ENCODE peak calls at places on chromosomes 5 and 9, in six cellular contexts. N is sigmoid colon, X is heart left ventricle, L is fibroblast of mammary gland, J is IMR-90, T is PC-3. U is an unnamed sample.

GRCh38 chr9:100595391-100596199 is 17.7 kb downstream of the CAVIN4 start:
- DNase-seq in N (no peak), L (peak), T (peak), J (peak), X (no peak), U (peak)

GRCh38 chr5:58149345-58149744 is 310.5 kb downstream of the PLK2 start:
- DNase-seq in N (no peak), J (peak), X (no peak), L (peak), T (peak), U (no peak)

GRCh38 chr5:140344683-140345423 is 1.6 kb downstream of the HBEGF start:
- DNase-seq in N (no peak), J (peak), X (no peak), L (peak), T (peak), U (peak)

GRCh38 chr5:180378412-180379344 is 25.5 kb upstream of the GFPT2 start:
- DNase-seq in T (no peak), L (no peak), X (no peak), N (no peak), J (no peak), U (no peak)

GRCh38 chr5:143887302-143887638 is 75.3 kb downstream of the HMHB1 start:
- DNase-seq in X (peak), T (peak), J (peak), L (peak), N (no peak), U (peak)

GRCh38 chr5:4653475-4653874 is 486.7 kb upstream of the ADAMTS16 start:
- DNase-seq in T (no peak), X (no peak), N (no peak), L (no peak), J (no peak), U (no peak)

GRCh38 chr9:4933177-4933576 is 51.9 kb upstream of the JAK2 start:
- DNase-seq in T (peak), N (no peak), L (peak), J (no peak), X (peak), U (peak)

GRCh38 chr9:134289241-134289875 is 36.9 kb upstream of the RXRA start:
- DNase-seq in X (no peak), J (no peak), N (no peak), L (no peak), T (no peak), U (no peak)

GRCh38 chr9:77271023-77271690 is 93.8 kb downstream of the VPS13A start:
- DNase-seq in J (no peak), T (no peak), X (no peak), L (no peak), N (no peak), U (no peak)

GRCh38 chr9:98806394-98807069 is 938 bp upstream of the GALNT12 start:
- DNase-seq in J (peak), N (peak), T (peak), L (peak), X (no peak), U (no peak)
- H3K4me3 ChIP-seq in J (no peak), N (peak), T (peak), L (no peak), X (no peak), U (no peak)

DNA sequence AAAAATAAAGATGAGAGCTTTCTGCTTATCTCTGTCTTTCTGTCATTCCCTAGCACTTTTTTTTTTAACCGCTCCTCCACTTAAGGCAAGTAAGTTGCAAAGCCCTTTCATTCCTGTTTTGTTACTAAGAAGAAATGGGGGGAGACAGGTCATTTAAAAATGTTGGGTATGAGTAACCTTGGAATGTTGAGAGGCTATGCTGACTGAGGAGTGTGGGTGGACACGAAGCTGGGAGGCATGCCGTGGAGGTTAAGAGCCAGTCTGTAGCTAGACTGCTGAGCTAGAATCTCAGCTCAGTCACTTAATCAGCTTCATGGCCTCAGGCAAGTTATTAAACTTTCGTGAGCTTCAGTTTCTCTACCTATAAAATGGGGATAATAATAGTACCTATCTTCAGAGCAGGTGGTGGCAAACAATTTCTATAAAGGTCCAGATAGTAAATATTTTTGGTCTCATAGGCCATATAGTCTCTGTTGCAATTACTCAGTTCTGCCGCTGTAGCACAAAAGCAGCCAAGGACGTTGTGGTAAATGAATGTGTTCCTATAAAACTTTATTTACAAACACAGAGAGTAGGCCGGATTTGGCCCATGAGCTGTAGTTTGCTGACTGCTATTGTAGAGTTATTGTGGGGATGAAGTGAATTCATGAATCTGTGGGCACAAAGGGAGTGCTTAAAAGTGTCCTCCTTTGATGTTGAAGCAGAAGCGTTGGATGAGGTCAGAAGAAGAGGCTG is 220.0 kb downstream of the GABBR2 start:
- DNase-seq in J (peak), T (peak), N (no peak), X (no peak), L (peak), U (peak)
- TF ChIP-seq CTCF in J (peak), T (peak), N (no peak), X (no peak), L (peak), U (no peak)

GRCh38 chr5:171315925-171316257 is 6.8 kb downstream of the TLX3 start:
- DNase-seq in J (no peak), L (no peak), T (no peak), N (no peak), X (no peak), U (no peak)
- H3K4me3 ChIP-seq in J (no peak), L (no peak), T (no peak), N (no peak), X (peak), U (no peak)

DNA sequence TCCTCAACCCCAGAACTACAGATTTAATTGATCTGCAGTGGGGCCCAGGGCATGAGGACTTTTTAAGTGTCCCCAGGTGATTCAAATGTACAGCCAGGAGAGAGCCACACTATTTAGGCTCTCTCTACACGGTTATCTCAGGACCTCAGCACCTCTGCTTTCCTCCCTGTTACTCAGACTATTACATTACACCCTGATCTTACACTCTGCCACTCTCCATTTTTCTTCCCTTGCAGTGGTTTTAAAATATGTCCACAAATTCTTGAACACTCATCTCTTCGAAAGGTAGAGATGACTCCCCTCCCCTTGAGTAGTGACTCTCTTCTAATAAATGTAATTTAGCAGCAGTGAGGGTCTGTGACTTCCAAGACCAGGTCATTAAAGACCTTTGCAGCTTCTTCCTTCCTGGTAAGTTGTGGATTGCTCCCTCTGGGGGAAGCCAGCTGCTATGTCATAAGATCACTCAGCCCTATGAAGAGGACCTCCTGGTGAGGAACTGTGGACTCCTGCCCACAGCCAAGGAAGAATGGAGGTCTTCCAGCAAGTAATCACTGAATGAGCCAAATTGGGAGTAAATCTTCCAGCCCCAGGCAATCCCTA is 87.5 kb upstream of the SSBP2 start:
- DNase-seq in J (peak), N (no peak), X (no peak), T (peak), L (peak), U (no peak)
- TF ChIP-seq CTCF in J (peak), N (peak), X (peak), T (peak), L (peak), U (peak)

GRCh38 chr9:109428854-109429253 is 69.3 kb downstream of the PTPN3 start:
- DNase-seq in J (no peak), L (no peak), T (no peak), X (peak), N (no peak), U (no peak)

GRCh38 chr9:109426621-109427402 is 71.3 kb downstream of the PTPN3 start:
- DNase-seq in X (no peak), J (no peak), N (no peak), T (no peak), L (no peak), U (no peak)

GRCh38 chr9:109424618-109425017 is 73.5 kb downstream of the PTPN3 start:
- DNase-seq in X (no peak), N (no peak), J (no peak), T (no peak), L (no peak), U (no peak)

GRCh38 chr9:109430231-109430630 is 67.9 kb downstream of the PTPN3 start:
- DNase-seq in T (no peak), X (no peak), N (no peak), L (no peak), J (no peak), U (no peak)

GRCh38 chr9:109427886-109428285 is 70.2 kb downstream of the PTPN3 start:
- DNase-seq in N (no peak), X (no peak), L (no peak), T (no peak), J (no peak), U (no peak)
- H3K4me3 ChIP-seq in N (no peak), X (peak), L (no peak), T (no peak), J (no peak), U (no peak)

GRCh38 chr5:172162348-172162747 is 25.7 kb downstream of the STK10 start:
- DNase-seq in X (no peak), L (no peak), N (no peak), J (peak), T (peak), U (no peak)
- TF ChIP-seq CTCF in X (no peak), L (no peak), N (no peak), J (peak), T (peak), U (peak)

DNA sequence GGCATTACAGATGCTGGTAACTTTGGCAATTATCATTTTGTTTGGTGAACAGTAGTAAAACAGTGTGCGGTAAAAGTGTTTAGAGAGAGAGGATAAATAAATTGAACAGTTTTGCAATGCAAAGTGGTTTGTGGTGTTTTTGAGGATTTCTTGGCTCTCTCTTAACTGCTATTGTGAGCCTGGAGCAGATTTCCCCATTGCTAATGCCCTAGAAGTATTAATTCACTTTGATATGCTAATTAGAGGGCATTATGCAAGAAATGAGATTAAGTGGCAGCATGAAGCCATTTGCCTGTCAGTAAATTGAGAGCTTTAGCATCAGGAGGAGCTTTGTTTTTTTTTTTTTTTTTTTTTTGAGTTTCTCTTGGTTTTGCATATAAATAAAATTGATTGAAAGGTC is 8.2 kb downstream of the PBX3 start:
- DNase-seq in X (no peak), J (no peak), T (no peak), L (no peak), N (no peak), U (no peak)
- H3K4me3 ChIP-seq in X (no peak), J (no peak), T (no peak), L (no peak), N (no peak), U (no peak)

DNA sequence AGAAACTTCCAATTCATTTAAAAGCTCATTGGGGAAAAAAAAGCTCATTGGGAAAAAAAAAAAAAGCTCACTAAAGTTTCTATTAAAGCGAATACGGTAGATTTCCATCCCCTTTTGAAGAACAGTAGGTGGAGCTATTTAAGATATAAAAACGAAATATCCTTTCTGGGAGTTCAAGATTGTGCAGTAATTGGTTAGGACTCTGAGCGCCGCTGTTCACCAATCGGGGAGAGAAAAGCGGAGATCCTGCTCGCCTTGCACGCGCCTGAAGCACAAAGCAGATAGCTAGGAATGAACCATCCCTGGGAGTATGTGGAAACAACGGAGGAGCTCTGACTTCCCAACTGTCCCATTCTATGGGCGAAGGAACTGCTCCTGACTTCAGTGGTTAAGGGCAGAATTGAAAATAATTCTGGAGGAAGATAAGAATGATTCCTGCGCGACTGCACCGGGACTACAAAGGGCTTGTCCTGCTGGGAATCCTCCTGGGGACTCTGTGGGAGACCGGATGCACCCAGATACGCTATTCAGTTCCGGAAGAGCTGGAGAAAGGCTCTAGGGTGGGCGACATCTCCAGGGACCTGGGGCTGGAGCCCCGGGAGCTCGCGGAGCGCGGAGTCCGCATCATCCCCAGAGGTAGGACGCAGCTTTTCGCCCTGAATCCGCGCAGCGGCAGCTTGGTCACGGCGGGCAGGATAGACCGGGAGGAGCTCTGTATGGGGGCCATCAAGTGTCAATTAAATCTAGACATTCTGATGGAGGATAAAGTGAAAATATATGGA is at the start of gene PCDHGA12:
- DNase-seq in J (peak), L (peak), T (no peak), X (peak), N (no peak), U (peak)
- TF ChIP-seq CTCF in J (peak), L (peak), T (no peak), X (peak), N (no peak), U (peak)